ENCODE peak calls at places on chromosomes 4 and X, in five cellular contexts. Y is left ventricle myocardium inferior, B is mesenchymal stem cell, S is psoas muscle, U is lower lobe of right lung. C is an unnamed sample.

GRCh38 chrX:37846934-37847732 is at the start of gene DYNLT3:
- DNase-seq in Y (peak), B (peak), S (peak), U (peak), C (peak)

GRCh38 chr4:165355900-165356300 is 22.9 kb upstream of the CPE start:
- DNase-seq in Y (no peak), B (peak), S (no peak), U (no peak), C (no peak)

GRCh38 chr4:3792813-3793212 is 26.6 kb downstream of the ADRA2C start:
- DNase-seq in Y (no peak), B (no peak), S (no peak), U (peak), C (no peak)

GRCh38 chr4:54607067-54607466 is 50.7 kb upstream of the KIT start:
- DNase-seq in Y (no peak), B (no peak), S (no peak), U (no peak), C (no peak)

GRCh38 chr4:101205878-101206277 is 141.4 kb downstream of the PPP3CA start:
- DNase-seq in Y (no peak), B (peak), S (no peak), U (no peak), C (no peak)

GRCh38 chrX:154019061-154019621 is 561 bp downstream of the IRAK1 start:
- DNase-seq in Y (no peak), B (peak), S (no peak), U (no peak), C (no peak)

GRCh38 chr4:128358231-128358902 is 70.8 kb upstream of the PGRMC2 start:
- DNase-seq in Y (no peak), B (peak), S (no peak), U (no peak), C (no peak)

GRCh38 chr4:8295471-8295870 is 25.9 kb downstream of the HTRA3 start:
- DNase-seq in Y (no peak), B (no peak), S (peak), U (peak), C (no peak)

GRCh38 chr4:183716302-183716701 is 57.2 kb downstream of the TRAPPC11 start:
- DNase-seq in Y (no peak), B (no peak), S (no peak), U (no peak), C (no peak)

GRCh38 chr4:83252782-83253405 is 31.7 kb downstream of the COQ2 start:
- DNase-seq in Y (no peak), B (peak), S (no peak), U (peak), C (no peak)

GRCh38 chr4:113052379-113052951 is 3.0 kb downstream of the ANK2 start:
- DNase-seq in Y (no peak), B (peak), S (no peak), U (no peak), C (no peak)

GRCh38 chr4:121125486-121125885 is 38.6 kb downstream of the TNIP3 start:
- DNase-seq in Y (no peak), B (no peak), S (no peak), U (no peak), C (no peak)

GRCh38 chr4:32147446-32148064 is 1427.4 kb downstream of the PCDH7 start:
- DNase-seq in Y (no peak), B (no peak), S (no peak), U (no peak), C (no peak)

GRCh38 chr4:147104768-147105167 is 159.1 kb upstream of the TTC29 start:
- DNase-seq in Y (no peak), B (no peak), S (no peak), U (no peak), C (no peak)

GRCh38 chrX:78652971-78653822 is 5.9 kb downstream of the RTL3 start:
- DNase-seq in Y (no peak), B (peak), S (no peak), U (no peak), C (no peak)

GRCh38 chrX:153449306-153450113 is 3.7 kb upstream of the TREX2 start:
- DNase-seq in Y (no peak), B (no peak), S (no peak), U (no peak), C (no peak)

GRCh38 chrX:74656079-74656745 is 41.8 kb upstream of the RLIM start:
- DNase-seq in Y (no peak), B (peak), S (no peak), U (no peak), C (no peak)

GRCh38 chr4:94419956-94420355 is 31.8 kb upstream of the PDLIM5 start:
- DNase-seq in Y (no peak), B (peak), S (no peak), U (no peak), C (no peak)

GRCh38 chr4:8772499-8773123 is 99.0 kb downstream of the HMX1 start:
- DNase-seq in Y (peak), B (no peak), S (peak), U (peak), C (no peak)

GRCh38 chrX:139287155-139287924 is 243.2 kb upstream of the F9 start:
- DNase-seq in Y (no peak), B (no peak), S (no peak), U (no peak), C (no peak)

GRCh38 chrX:31057291-31057690 is 14.6 kb downstream of the FTHL17 start:
- DNase-seq in Y (no peak), B (no peak), S (no peak), U (no peak), C (no peak)

GRCh38 chr4:40238700-40239548 is 42.1 kb downstream of the RHOH start:
- DNase-seq in Y (no peak), B (no peak), S (no peak), U (no peak), C (no peak)

GRCh38 chr4:113435893-113436292 is 325.6 kb downstream of the CAMK2D start:
- DNase-seq in Y (peak), B (peak), S (peak), U (no peak), C (no peak)

GRCh38 chr4:87002682-87003043 is 67.9 kb downstream of the AFF1 start:
- DNase-seq in Y (no peak), B (no peak), S (no peak), U (no peak), C (no peak)

GRCh38 chr4:181301735-181302380 is 941.3 kb upstream of the TENM3 start:
- DNase-seq in Y (peak), B (no peak), S (peak), U (peak), C (no peak)

GRCh38 chr4:110049951-110050925 is 137.6 kb downstream of the EGF start:
- DNase-seq in Y (no peak), B (peak), S (no peak), U (no peak), C (no peak)

GRCh38 chrX:88397551-88397950 is 349.5 kb upstream of the CPXCR1 start:
- DNase-seq in Y (no peak), B (no peak), S (no peak), U (no peak), C (no peak)

GRCh38 chr4:77073106-77073858 is 2.5 kb downstream of the CCNI start:
- DNase-seq in Y (no peak), B (peak), S (no peak), U (no peak), C (no peak)

GRCh38 chr4:61461956-61462355 is 261.8 kb downstream of the ADGRL3 start:
- DNase-seq in Y (no peak), B (no peak), S (no peak), U (no peak), C (no peak)

GRCh38 chrX:103779156-103779555 is 2.5 kb downstream of the PLP1 start:
- DNase-seq in Y (no peak), B (no peak), S (no peak), U (no peak), C (no peak)
- H3K27ac ChIP-seq in Y (no peak), B (no peak), S (no peak), U (no peak), C (no peak)

DNA sequence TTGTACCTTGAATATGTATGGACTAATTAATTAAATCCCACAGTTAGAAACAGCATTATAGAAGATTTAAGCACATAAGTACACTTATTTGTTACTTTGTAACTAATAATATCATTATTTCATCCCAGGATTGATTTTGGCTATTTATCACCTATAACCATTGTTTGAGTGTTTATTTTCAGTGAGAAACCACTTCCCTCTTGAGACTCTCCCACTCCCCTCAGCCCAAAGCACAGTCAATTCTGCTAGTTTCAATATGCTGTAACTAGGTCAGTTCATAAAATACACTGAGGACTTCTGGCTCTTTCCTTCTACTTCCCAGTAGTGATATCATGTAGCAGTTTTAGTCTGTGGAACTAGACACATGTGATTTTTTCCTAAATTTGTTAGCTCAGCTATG is 16.3 kb downstream of the OFD1 start:
- DNase-seq in Y (no peak), B (no peak), S (no peak), U (no peak), C (no peak)
- H3K27ac ChIP-seq in Y (no peak), B (no peak), S (no peak), U (no peak), C (no peak)

DNA sequence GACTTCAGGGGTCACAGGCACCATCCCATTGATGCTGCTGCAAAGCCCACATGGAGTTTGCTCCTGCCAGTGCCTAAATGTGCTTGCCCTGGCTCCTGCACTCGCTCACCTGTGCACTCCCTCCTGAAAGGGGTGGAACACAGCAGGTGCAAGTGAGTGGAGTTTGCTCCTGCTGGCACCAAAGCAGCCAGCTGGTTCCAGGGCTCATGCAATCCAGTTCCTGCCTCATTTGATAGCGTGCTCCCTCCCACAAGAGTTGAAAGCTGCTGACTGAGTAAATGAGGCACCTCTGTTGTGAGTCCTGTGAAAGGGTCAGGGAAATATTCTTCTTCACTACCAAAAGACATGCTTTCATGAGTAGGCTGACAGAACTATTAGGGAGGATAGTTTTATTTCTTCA is 30.5 kb downstream of the CXCL8 start:
- DNase-seq in Y (no peak), B (no peak), S (no peak), U (no peak), C (no peak)
- H3K27ac ChIP-seq in Y (no peak), B (no peak), S (no peak), U (no peak), C (no peak)

GRCh38 chr4:123443401-123444297 is 47.1 kb downstream of the SPRY1 start:
- DNase-seq in Y (no peak), B (peak), S (no peak), U (peak), C (no peak)
- H3K27ac ChIP-seq in Y (peak), B (peak), S (peak), U (peak), C (no peak)

GRCh38 chr4:69753666-69754065 is 6.8 kb downstream of the SULT1B1 start:
- DNase-seq in Y (no peak), B (peak), S (no peak), U (no peak), C (no peak)

GRCh38 chr4:69754926-69755580 is 5.4 kb downstream of the SULT1B1 start:
- DNase-seq in Y (no peak), B (no peak), S (no peak), U (no peak), C (no peak)

GRCh38 chr4:69748176-69748575 is 12.2 kb downstream of the SULT1B1 start:
- DNase-seq in Y (no peak), B (peak), S (no peak), U (no peak), C (no peak)

GRCh38 chr4:69749771-69750170 is 10.6 kb downstream of the SULT1B1 start:
- DNase-seq in Y (no peak), B (no peak), S (no peak), U (no peak), C (no peak)

GRCh38 chr4:69750346-69750745 is 10.1 kb downstream of the SULT1B1 start:
- DNase-seq in Y (no peak), B (no peak), S (no peak), U (no peak), C (no peak)
- H3K27ac ChIP-seq in Y (no peak), B (no peak), S (no peak), U (no peak), C (no peak)

DNA sequence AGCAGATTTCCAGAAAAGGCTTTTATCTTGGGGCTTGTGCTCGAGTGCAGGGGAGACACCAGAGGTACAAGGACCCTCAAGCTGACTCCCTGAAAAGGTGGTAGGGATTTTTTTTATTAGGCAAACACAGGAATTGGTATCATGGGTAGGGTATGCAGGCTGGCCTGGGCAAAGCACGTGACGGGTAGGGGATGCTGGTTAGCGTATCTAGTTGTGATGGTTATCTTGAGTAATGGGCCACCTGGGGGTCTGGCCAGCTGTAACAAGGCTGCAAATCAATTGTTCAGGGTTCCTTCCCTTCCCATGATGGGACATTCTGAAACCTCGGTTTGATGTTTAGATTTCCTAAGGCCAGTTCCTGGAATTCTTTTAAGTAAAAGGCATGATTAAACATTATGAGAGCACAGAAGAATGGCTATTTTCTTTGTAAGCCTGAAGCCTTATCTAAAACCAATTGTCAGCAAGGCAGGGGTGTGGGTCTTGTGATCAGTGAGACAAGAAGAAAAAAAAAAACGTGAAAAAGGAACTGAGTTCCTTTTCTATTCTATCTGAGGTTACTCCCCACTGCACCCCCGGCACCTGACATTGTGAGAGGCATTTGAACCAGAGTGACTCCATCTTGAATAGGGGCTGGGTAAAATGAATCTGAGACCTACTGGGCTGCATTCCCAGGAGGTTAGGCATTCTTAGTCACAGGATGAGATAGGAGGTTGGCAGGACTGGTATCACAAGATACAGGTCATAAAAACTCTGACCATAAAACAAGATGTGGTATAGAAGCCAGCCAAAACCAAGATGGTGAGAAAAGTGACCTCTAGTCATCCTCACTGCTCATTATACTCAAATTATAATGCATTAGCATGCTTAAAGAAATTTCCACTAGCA is 64.2 kb upstream of the S100G start:
- DNase-seq in Y (no peak), B (no peak), S (no peak), U (no peak), C (no peak)
- H3K27ac ChIP-seq in Y (no peak), B (no peak), S (peak), U (no peak), C (no peak)